ENCODE peak calls at places on chromosomes 7 and 10, in seven cellular contexts. Q is brain microvascular endothelial cell, M is activated B cell treated with CpG ODN at 0.5 μM for 24 hours, C is HCEC 1CT, E is small intestine, R is EL, Z is T-cell. J is an unnamed sample.

GRCh38 chr7:116862234-116863167 is at the start of gene CAPZA2:
- DNase-seq in Q (peak; percentile 77), M (peak; percentile 98), C (peak; percentile 93), E (peak; percentile 92), R (peak; percentile 90), Z (peak; percentile 94), J (peak; percentile 100)

GRCh38 chr10:91955114-91955513 is 31.5 kb downstream of the BTAF1 start:
- DNase-seq in Q (no peak), M (no peak), C (no peak), E (no peak), R (no peak), Z (no peak), J (no peak)

GRCh38 chr7:98641646-98642489 is 24.8 kb downstream of the NPTX2 start:
- DNase-seq in Q (no peak), M (no peak), C (no peak), E (peak; percentile 2), R (no peak), Z (no peak), J (no peak)

GRCh38 chr7:155490697-155491628 is 33.0 kb downstream of the EN2 start:
- DNase-seq in Q (no peak), M (no peak), C (no peak), E (peak; percentile 38), R (peak; percentile 36), Z (no peak), J (peak; percentile 65)

GRCh38 chr7:112898432-112899290 is 108.5 kb upstream of the TMEM168 start:
- DNase-seq in Q (peak; percentile 73), M (no peak), C (peak; percentile 54), E (peak; percentile 79), R (peak; percentile 68), Z (peak; percentile 21), J (peak; percentile 61)

GRCh38 chr10:114550756-114551290 is 107.3 kb downstream of the ABLIM1 start:
- DNase-seq in Q (no peak), M (no peak), C (peak; percentile 40), E (peak; percentile 54), R (peak; percentile 18), Z (no peak), J (peak; percentile 38)

GRCh38 chr7:134212576-134213546 is 85.7 kb downstream of the LRGUK start:
- DNase-seq in Q (peak; percentile 19), M (no peak), C (peak; percentile 8), E (no peak), R (peak; percentile 42), Z (no peak), J (no peak)

GRCh38 chr10:87660484-87661133 is 931 bp downstream of the PAPSS2 start:
- DNase-seq in Q (peak; percentile 82), M (no peak), C (peak; percentile 80), E (peak; percentile 66), R (peak; percentile 84), Z (no peak), J (peak; percentile 60)

GRCh38 chr7:152085116-152085515 is 59.6 kb downstream of the GALNT11 start:
- DNase-seq in Q (no peak), M (no peak), C (no peak), E (no peak), R (no peak), Z (no peak), J (no peak)

GRCh38 chr10:76558996-76559888 is 1078.4 kb downstream of the KCNMA1 start:
- DNase-seq in Q (no peak), M (no peak), C (peak; percentile 88), E (no peak), R (peak; percentile 92), Z (no peak), J (peak; percentile 67)

GRCh38 chr7:85851571-85852193 is 664.8 kb upstream of the SEMA3D start:
- DNase-seq in Q (no peak), M (no peak), C (peak; percentile 49), E (peak; percentile 8), R (peak; percentile 43), Z (no peak), J (peak; percentile 48)

GRCh38 chr7:13742126-13742525 is 247.3 kb downstream of the ETV1 start:
- DNase-seq in Q (peak; percentile 74), M (no peak), C (peak; percentile 60), E (peak; percentile 12), R (peak; percentile 46), Z (no peak), J (peak; percentile 80)

GRCh38 chr7:145729701-145730100 is 386.9 kb upstream of the CNTNAP2 start:
- DNase-seq in Q (no peak), M (no peak), C (peak; percentile 63), E (no peak), R (no peak), Z (no peak), J (no peak)